ENCODE peak calls at places on chromosomes 4 and X, in eight cellular contexts. T, Y, A, D, P, X, B and J are unnamed samples.

GRCh38 chr4:18318682-18319410 is 297.3 kb upstream of the LCORL start:
- DNase-seq in B (no peak), D (no peak), A (no peak), Y (no peak), T (peak; percentile 79), P (no peak), X (no peak), J (peak; percentile 45)

GRCh38 chr4:139633661-139634060 is 32.0 kb upstream of the MGST2 start:
- DNase-seq in T (no peak), D (no peak), X (no peak), P (no peak), B (peak; percentile 34), Y (no peak), A (no peak), J (no peak)

GRCh38 chrX:47560179-47560830 is 700 bp upstream of the ARAF start:
- DNase-seq in A (no peak), X (no peak), Y (no peak), D (no peak), P (no peak), T (no peak), B (no peak), J (no peak)

GRCh38 chrX:44462851-44463250 is 79.8 kb downstream of the FUNDC1 start:
- DNase-seq in T (no peak), B (no peak), Y (peak; percentile 39), A (no peak), D (no peak), X (no peak), P (no peak), J (no peak)

GRCh38 chr4:54660591-54660990 is 2.8 kb downstream of the KIT start:
- DNase-seq in T (no peak), P (no peak), A (no peak), Y (peak; percentile 50), B (no peak), X (no peak), D (no peak), J (no peak)

GRCh38 chr4:25938251-25939186 is 24.5 kb downstream of the SMIM20 start:
- DNase-seq in A (no peak), B (no peak), Y (peak; percentile 60), D (no peak), P (peak; percentile 66), X (no peak), T (no peak), J (no peak)

GRCh38 chr4:41600243-41600642 is 62.3 kb downstream of the LIMCH1 start:
- DNase-seq in X (no peak), Y (peak; percentile 34), B (no peak), P (no peak), A (peak; percentile 30), T (no peak), D (no peak), J (no peak)

GRCh38 chr4:71026086-71026485 is 32.6 kb downstream of the DCK start:
- DNase-seq in D (no peak), X (no peak), A (peak; percentile 45), B (no peak), Y (peak; percentile 89), P (no peak), T (no peak), J (no peak)

GRCh38 chr4:78379991-78380739 is 171.4 kb upstream of the ANXA3 start:
- DNase-seq in B (no peak), D (no peak), A (peak; percentile 52), T (no peak), Y (peak; percentile 42), X (no peak), P (no peak), J (peak; percentile 65)

GRCh38 chr4:146582864-146583263 is 55.8 kb upstream of the POU4F2 start:
- DNase-seq in D (no peak), P (no peak), X (no peak), Y (peak; percentile 5), T (no peak), B (peak; percentile 4), A (no peak), J (no peak)

GRCh38 chrX:10177620-10178019 is 20.8 kb downstream of the CLCN4 start:
- DNase-seq in X (no peak), T (no peak), A (no peak), B (no peak), D (no peak), Y (no peak), P (no peak), J (no peak)

GRCh38 chr4:24884925-24885324 is 27.9 kb downstream of the CCDC149 start:
- DNase-seq in Y (no peak), D (no peak), P (no peak), B (no peak), A (no peak), X (no peak), T (no peak), J (no peak)

GRCh38 chrX:80747832-80748231 is 61.8 kb downstream of the BRWD3 start:
- DNase-seq in B (no peak), P (no peak), D (no peak), X (no peak), T (no peak), A (no peak), Y (peak; percentile 56), J (no peak)

GRCh38 chr4:136156947-136157346 is 1375.3 kb downstream of the PCDH18 start:
- DNase-seq in P (no peak), A (no peak), X (no peak), B (no peak), Y (no peak), D (no peak), T (no peak), J (no peak)

GRCh38 chrX:25600776-25601175 is 537.4 kb upstream of the MAGEB18 start:
- DNase-seq in X (no peak), Y (no peak), D (no peak), A (no peak), T (no peak), B (no peak), P (no peak), J (no peak)

GRCh38 chr4:97924341-97924958 is 218.8 kb downstream of the STPG2 start:
- DNase-seq in T (no peak), Y (no peak), B (no peak), X (no peak), A (no peak), D (no peak), P (no peak), J (no peak)

GRCh38 chr4:89382439-89382838 is 74.8 kb upstream of the GPRIN3 start:
- DNase-seq in A (no peak), B (no peak), D (no peak), P (no peak), Y (no peak), T (no peak), X (no peak), J (no peak)

GRCh38 chrX:8913665-8914409 is 112.7 kb upstream of the FAM9A start:
- DNase-seq in X (no peak), D (no peak), T (no peak), P (no peak), B (no peak), A (no peak), Y (peak; percentile 0), J (no peak)

GRCh38 chr4:113404167-113404571 is 354.7 kb downstream of the ANK2 start:
- DNase-seq in A (no peak), Y (no peak), X (no peak), T (no peak), B (no peak), D (no peak), P (no peak), J (no peak)

GRCh38 chrX:71542411-71542810 is 9.5 kb downstream of the OGT start:
- DNase-seq in X (no peak), D (no peak), A (no peak), T (no peak), P (no peak), Y (peak; percentile 69), B (no peak), J (no peak)

GRCh38 chr4:99025506-99025905 is 30.0 kb downstream of the METAP1 start:
- DNase-seq in P (no peak), A (no peak), B (no peak), Y (no peak), X (no peak), T (no peak), D (no peak), J (no peak)

GRCh38 chr4:60992037-60992436 is 208.1 kb upstream of the ADGRL3 start:
- DNase-seq in D (no peak), A (peak; percentile 9), X (no peak), B (no peak), Y (peak; percentile 3), P (no peak), T (no peak), J (no peak)

GRCh38 chrX:35664838-35665237 is 133.3 kb upstream of the MAGEB16 start:
- DNase-seq in A (no peak), P (no peak), Y (no peak), X (no peak), B (no peak), D (no peak), T (no peak), J (no peak)

GRCh38 chr4:108396900-108397299 is 223.5 kb upstream of the RPL34 start:
- DNase-seq in D (peak; percentile 34), X (no peak), Y (no peak), P (no peak), B (no peak), A (peak; percentile 6), T (no peak), J (no peak)

GRCh38 chr4:173237722-173238121 is 69.1 kb downstream of the GALNT7 start:
- DNase-seq in D (no peak), B (no peak), P (no peak), A (no peak), Y (no peak), X (no peak), T (no peak), J (no peak)

GRCh38 chrX:136147320-136147901 is at the start of gene FHL1:
- DNase-seq in X (no peak), P (peak; percentile 49), B (peak; percentile 13), T (peak; percentile 87), Y (peak; percentile 33), D (peak; percentile 66), A (peak; percentile 42), J (peak; percentile 36)

GRCh38 chr4:167025651-167026050 is 208.6 kb downstream of the SPOCK3 start:
- DNase-seq in A (no peak), T (no peak), D (no peak), B (no peak), X (no peak), Y (no peak), P (no peak), J (no peak)

GRCh38 chr4:40395908-40396806 is 61.0 kb downstream of the CHRNA9 start:
- DNase-seq in A (peak; percentile 48), Y (no peak), P (no peak), T (no peak), D (no peak), B (no peak), X (no peak), J (no peak)

GRCh38 chrX:66731398-66731797 is 92.5 kb upstream of the EDA2R start:
- DNase-seq in X (no peak), Y (peak; percentile 40), A (no peak), B (no peak), D (no peak), T (no peak), P (no peak), J (no peak)

GRCh38 chr4:139483000-139483399 is 29.1 kb downstream of the RAB33B start:
- DNase-seq in T (no peak), Y (no peak), X (no peak), P (no peak), A (no peak), D (no peak), B (no peak), J (no peak)

GRCh38 chr4:183455431-183456145 is 11.2 kb downstream of the CDKN2AIP start:
- DNase-seq in T (no peak), X (no peak), A (no peak), B (no peak), Y (peak; percentile 66), D (no peak), P (no peak), J (no peak)

GRCh38 chr4:2867758-2868491 is 24.3 kb downstream of the ADD1 start:
- DNase-seq in X (no peak), A (no peak), Y (no peak), B (no peak), P (no peak), T (no peak), D (no peak), J (no peak)

GRCh38 chr4:27594917-27595316 is 734.3 kb downstream of the STIM2 start:
- DNase-seq in D (no peak), P (no peak), X (no peak), T (no peak), B (no peak), A (no peak), Y (no peak), J (no peak)